ENCODE peak calls at places on chromosomes 2 and 18, in six cellular contexts. S is uterus, I is testis, O is GM12878, N is lower leg skin, B is adrenal gland. C is an unnamed sample.

GRCh38 chr2:145288650-145289496 is 769.0 kb upstream of the ZEB2 start:
- DNase-seq in N (no peak), I (no peak), O (no peak), S (no peak), B (no peak), C (no peak)

GRCh38 chr2:76953733-76954347 is 568.3 kb downstream of the LRRTM4 start:
- DNase-seq in I (peak), S (no peak), B (peak), N (no peak), O (peak), C (no peak)

GRCh38 chr2:207219036-207219435 is 53.3 kb upstream of the KLF7 start:
- DNase-seq in I (no peak), S (no peak), N (no peak), B (no peak), O (no peak), C (no peak)

GRCh38 chr2:173119069-173119807 is 43.6 kb downstream of the MAP3K20 start:
- DNase-seq in B (no peak), S (peak), O (no peak), N (no peak), I (no peak), C (peak)

GRCh38 chr2:26615336-26616031 is 25.7 kb downstream of the CIB4 start:
- DNase-seq in S (no peak), I (no peak), N (peak), B (peak), O (no peak), C (no peak)

GRCh38 chr2:239180526-239181073 is 220.2 kb downstream of the HDAC4 start:
- DNase-seq in I (no peak), O (no peak), N (peak), S (peak), B (no peak), C (no peak)

GRCh38 chr2:239858179-239858578 is 167.0 kb downstream of the NDUFA10 start:
- DNase-seq in O (no peak), N (peak), S (no peak), B (peak), I (peak), C (no peak)

GRCh38 chr2:75790790-75791467 is 80.2 kb upstream of the GCFC2 start:
- DNase-seq in B (no peak), I (no peak), N (no peak), S (no peak), O (no peak), C (no peak)

GRCh38 chr18:40852406-40852805 is 1102.6 kb upstream of the PIK3C3 start:
- DNase-seq in I (no peak), B (no peak), O (no peak), S (no peak), N (no peak), C (no peak)

GRCh38 chr2:157741819-157742484 is 113.3 kb upstream of the ACVR1C start:
- DNase-seq in I (no peak), B (no peak), S (no peak), N (no peak), O (no peak), C (no peak)

GRCh38 chr2:169164311-169164710 is 94.9 kb downstream of the DHRS9 start:
- DNase-seq in S (no peak), I (no peak), N (no peak), B (no peak), O (no peak), C (no peak)

GRCh38 chr2:236259371-236259770 is 4.8 kb downstream of the ASB18 start:
- DNase-seq in I (no peak), O (no peak), N (no peak), B (peak), S (no peak), C (no peak)

GRCh38 chr18:45783097-45784075 is 42.1 kb upstream of the SIGLEC15 start:
- DNase-seq in I (no peak), B (no peak), O (no peak), N (no peak), S (no peak), C (no peak)

GRCh38 chr2:14524041-14524802 is 108.3 kb upstream of the LRATD1 start:
- DNase-seq in N (no peak), S (no peak), I (no peak), O (no peak), B (no peak), C (no peak)

GRCh38 chr2:27442282-27442980 is at the start of gene KRTCAP3:
- DNase-seq in O (no peak), N (no peak), I (peak), S (no peak), B (no peak), C (no peak)

GRCh38 chr2:224403657-224404056 is 1.8 kb upstream of the FAM124B start:
- DNase-seq in N (no peak), I (no peak), B (no peak), O (no peak), S (no peak), C (no peak)

GRCh38 chr2:224398289-224398688 is 3.6 kb downstream of the FAM124B start:
- DNase-seq in B (no peak), N (no peak), I (no peak), O (no peak), S (no peak), C (no peak)

GRCh38 chr2:224401641-224402342 is at the start of gene FAM124B:
- DNase-seq in N (peak), B (peak), O (no peak), I (peak), S (peak), C (peak)

GRCh38 chr2:224400886-224401632 is 848 bp downstream of the FAM124B start:
- DNase-seq in S (no peak), N (no peak), I (no peak), O (no peak), B (no peak), C (peak)

DNA sequence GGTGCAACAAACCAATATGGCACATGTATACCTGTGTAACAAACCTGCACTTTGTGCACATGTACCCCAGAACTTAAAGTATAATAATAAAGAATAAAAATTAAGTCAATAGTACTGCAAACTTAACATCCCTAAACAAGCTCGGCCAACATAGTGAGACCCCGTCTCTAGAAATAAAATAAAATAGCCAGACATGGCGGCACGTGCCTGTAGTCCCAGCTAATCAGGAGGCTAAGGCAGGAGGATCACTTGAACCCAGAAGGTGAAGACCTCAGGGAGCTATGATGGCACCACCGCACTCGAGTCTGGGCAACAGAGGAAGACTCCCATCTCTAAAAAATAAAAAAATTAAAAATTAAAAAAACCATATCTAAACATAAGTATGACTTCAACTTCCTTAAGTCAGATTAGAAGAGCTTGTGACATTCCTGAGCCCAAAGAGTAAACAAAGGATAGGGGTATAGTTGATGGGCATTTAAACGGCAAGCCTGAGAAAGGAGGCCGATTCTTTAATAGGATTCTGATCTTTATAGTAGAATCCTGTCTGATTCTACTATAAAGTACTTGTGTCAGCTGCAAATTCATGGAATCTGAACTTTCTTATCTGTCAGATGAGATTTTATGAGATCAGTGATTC is 1.6 kb downstream of the FAM124B start:
- DNase-seq in S (no peak), B (no peak), I (no peak), N (no peak), O (no peak), C (no peak)
- H3K4me3 ChIP-seq in S (no peak), B (peak), I (no peak), N (no peak), O (no peak), C (peak)

GRCh38 chr2:223835701-223836532 is 1.5 kb downstream of the AP1S3 start:
- DNase-seq in O (peak), B (no peak), S (no peak), N (no peak), I (no peak), C (no peak)
- TF ChIP-seq POLR2A in O (peak), B (no peak), S (no peak), N (no peak), I (no peak), C (no peak)

GRCh38 chr18:8706981-8707940 is 1.9 kb downstream of the MTCL1 start:
- DNase-seq in N (peak), S (peak), O (no peak), I (peak), B (peak), C (peak)

GRCh38 chr18:8706545-8706980 is 1.2 kb downstream of the MTCL1 start:
- DNase-seq in O (no peak), I (no peak), S (no peak), B (no peak), N (no peak), C (no peak)

GRCh38 chr18:8709248-8710059 is 4.1 kb downstream of the MTCL1 start:
- DNase-seq in S (no peak), N (no peak), I (no peak), B (no peak), O (no peak), C (no peak)

GRCh38 chr18:8708670-8709069 is 3.3 kb downstream of the MTCL1 start:
- DNase-seq in N (no peak), B (no peak), I (no peak), O (no peak), S (no peak), C (no peak)

GRCh38 chr18:8707946-8708345 is 2.6 kb downstream of the MTCL1 start:
- DNase-seq in N (no peak), B (no peak), I (no peak), O (no peak), S (no peak), C (no peak)
- H3K4me3 ChIP-seq in N (no peak), B (no peak), I (peak), O (no peak), S (no peak), C (no peak)

GRCh38 chr2:127027715-127028114 is 79.2 kb downstream of the BIN1 start:
- DNase-seq in O (no peak), I (no peak), N (no peak), S (no peak), B (no peak), C (no peak)

GRCh38 chr2:127024769-127025356 is 82.1 kb downstream of the BIN1 start:
- DNase-seq in N (peak), S (peak), B (peak), I (peak), O (no peak), C (no peak)

GRCh38 chr2:127023504-127023903 is 83.5 kb downstream of the BIN1 start:
- DNase-seq in N (no peak), S (no peak), O (no peak), B (no peak), I (no peak), C (no peak)

GRCh38 chr2:127022817-127023216 is 84.1 kb downstream of the BIN1 start:
- DNase-seq in I (no peak), O (no peak), S (no peak), N (peak), B (no peak), C (no peak)

GRCh38 chr2:127025357-127026062 is 81.4 kb downstream of the BIN1 start:
- DNase-seq in N (peak), B (peak), I (peak), O (no peak), S (peak), C (peak)
- TF ChIP-seq POLR2A in N (no peak), B (no peak), I (no peak), O (no peak), S (no peak), C (no peak)

GRCh38 chr18:75406491-75407445 is 20.7 kb downstream of the SMIM21 start:
- DNase-seq in O (no peak), B (no peak), N (no peak), S (no peak), I (peak), C (no peak)
- H3K4me3 ChIP-seq in O (no peak), B (no peak), N (no peak), S (peak), I (peak), C (peak)

GRCh38 chr2:217826505-217826904 is 176.3 kb downstream of the TNS1 start:
- DNase-seq in B (no peak), I (peak), N (peak), S (no peak), O (no peak), C (peak)
- TF ChIP-seq POLR2A in B (no peak), I (no peak), N (no peak), S (no peak), O (no peak), C (no peak)

DNA sequence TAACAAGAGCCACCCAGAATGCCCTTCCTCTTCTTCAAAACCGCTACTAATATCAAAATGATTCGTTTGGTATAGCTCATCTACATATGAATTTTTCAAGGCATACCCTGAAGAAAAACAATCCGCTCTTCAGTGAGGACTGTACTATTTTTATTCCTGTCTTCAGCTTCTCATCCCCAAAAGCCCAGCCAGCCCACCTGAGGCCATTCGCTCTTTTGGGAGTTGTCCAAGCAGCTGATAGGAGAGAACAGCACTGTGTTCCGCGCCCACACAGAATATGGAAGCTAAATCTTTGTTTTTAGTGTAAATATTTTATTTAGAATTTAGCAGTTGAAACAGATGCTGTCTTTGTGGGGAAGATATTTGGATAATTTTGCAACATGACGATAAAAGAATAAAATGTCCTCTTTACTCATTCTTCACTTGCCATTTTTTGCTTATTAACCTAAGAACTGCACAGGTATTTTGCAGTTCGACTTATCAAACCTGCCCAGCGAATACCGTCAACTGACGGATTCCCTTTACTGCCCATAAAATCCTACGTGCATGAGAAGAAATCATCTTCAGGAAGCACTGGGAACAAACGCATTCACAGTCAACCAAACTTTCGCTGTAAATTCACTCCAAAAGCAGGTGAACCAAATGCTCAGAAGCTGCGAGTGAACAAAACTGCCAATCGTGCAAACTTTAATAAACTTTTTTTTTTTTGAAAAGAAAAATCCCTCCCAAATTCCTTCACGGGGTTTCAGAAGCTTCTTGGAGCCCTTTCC is 3.4 kb downstream of the ZNF521 start:
- DNase-seq in O (no peak), N (peak), B (no peak), S (no peak), I (no peak), C (no peak)
- H3K4me3 ChIP-seq in O (no peak), N (peak), B (peak), S (peak), I (peak), C (peak)

GRCh38 chr2:71948781-71949536 is 198.7 kb downstream of the CYP26B1 start:
- DNase-seq in I (no peak), S (no peak), B (peak), O (no peak), N (peak), C (no peak)
- TF ChIP-seq POLR2A in I (no peak), S (no peak), B (no peak), O (no peak), N (no peak), C (no peak)